ENCODE peak calls at places on chromosome X, in six cellular contexts. O is NCI-H460, F is NB4, Q is COR-L47, Z is AG09309, H is amniotic stem cell. V is an unnamed sample.

GRCh38 chrX:148530464-148531077 is 30.2 kb downstream of the AFF2 start:
- DNase-seq in O (peak; percentile 0), F (peak; percentile 38), Q (no peak), Z (peak; percentile 2), H (no peak), V (peak; percentile 11)

GRCh38 chrX:102835504-102836146 is 101.4 kb upstream of the RAB40AL start:
- DNase-seq in O (peak; percentile 12), F (peak; percentile 12), Q (no peak), Z (no peak), H (peak; percentile 1), V (peak; percentile 46)

GRCh38 chrX:123338240-123338639 is 154.2 kb downstream of the GRIA3 start:
- DNase-seq in O (no peak), F (no peak), Q (no peak), Z (no peak), H (no peak), V (no peak)

GRCh38 chrX:140151316-140151715 is 186.0 kb upstream of the CXorf66 start:
- DNase-seq in O (no peak), F (no peak), Q (no peak), Z (no peak), H (no peak), V (no peak)

GRCh38 chrX:17692709-17693346 is 44.5 kb upstream of the SCML1 start:
- DNase-seq in O (no peak), F (no peak), Q (no peak), Z (no peak), H (peak; percentile 24), V (peak; percentile 59)

GRCh38 chrX:138745215-138745614 is 33.7 kb upstream of the FGF13 start:
- DNase-seq in O (peak; percentile 59), F (peak; percentile 52), Q (peak; percentile 0), Z (no peak), H (no peak), V (peak; percentile 60)

GRCh38 chrX:19332983-19333382 is 10.7 kb upstream of the PDHA1 start:
- DNase-seq in O (no peak), F (no peak), Q (no peak), Z (no peak), H (no peak), V (no peak)

GRCh38 chrX:95764972-95765451 is 919.6 kb upstream of the DIAPH2 start:
- DNase-seq in O (peak; percentile 54), F (peak; percentile 46), Q (peak; percentile 0), Z (no peak), H (no peak), V (peak; percentile 72)

GRCh38 chrX:155086202-155086840 is 15.0 kb downstream of the BRCC3 start:
- DNase-seq in O (peak; percentile 48), F (peak; percentile 54), Q (no peak), Z (no peak), H (no peak), V (peak; percentile 64)

GRCh38 chrX:47540754-47541538 is 20.1 kb upstream of the ARAF start:
- DNase-seq in O (peak; percentile 89), F (peak; percentile 87), Q (peak; percentile 81), Z (peak; percentile 76), H (peak; percentile 62), V (peak; percentile 96)

GRCh38 chrX:672931-673330 is 42.3 kb downstream of the SHOX start:
- DNase-seq in O (no peak), F (no peak), Q (no peak), Z (no peak), H (no peak), V (no peak)

GRCh38 chrX:112147206-112147605 is 64.6 kb upstream of the TRPC5 start:
- DNase-seq in O (peak; percentile 1), F (peak; percentile 32), Q (no peak), Z (no peak), H (no peak), V (peak; percentile 29)

GRCh38 chrX:1767026-1767425 is 152.2 kb downstream of the ASMT start:
- DNase-seq in O (no peak), F (no peak), Q (peak; percentile 67), Z (no peak), H (no peak), V (peak; percentile 19)

GRCh38 chrX:31099536-31100090 is 27.8 kb upstream of the FTHL17 start:
- DNase-seq in O (no peak), F (peak; percentile 4), Q (no peak), Z (no peak), H (no peak), V (peak; percentile 2)

GRCh38 chrX:147853701-147854100 is 58.0 kb upstream of the FMR1 start:
- DNase-seq in O (no peak), F (peak; percentile 3), Q (no peak), Z (no peak), H (no peak), V (peak; percentile 47)

V was measured in mesendoderm.